ENCODE peak calls at places on chromosome 18, in eight cellular contexts. One of them, this sample, is unnamed.

GRCh38 chr18:3466872-3467271 is 16.9 kb downstream of the TGIF1 start:
- DNase-seq in astrocyte of the spinal cord: no peak
- DNase-seq in kidney glomerular epithelial cell: no peak
- DNase-seq in neuronal stem cell: no peak
- DNase-seq in heart right ventricle: no peak
- DNase-seq in neural crest cell: no peak
- DNase-seq in fibroblast of the conjunctiva: no peak
- DNase-seq in NCI-H1105: no peak
- DNase-seq in this sample: no peak

GRCh38 chr18:11004294-11004693 is 145.1 kb downstream of the PIEZO2 start:
- DNase-seq in fibroblast of the conjunctiva: no peak
- DNase-seq in NCI-H1105: no peak
- DNase-seq in neural crest cell: no peak
- DNase-seq in neuronal stem cell: no peak
- DNase-seq in kidney glomerular epithelial cell: peak
- DNase-seq in astrocyte of the spinal cord: peak
- DNase-seq in heart right ventricle: no peak
- DNase-seq in this sample: no peak

GRCh38 chr18:8615397-8616025 is 6.3 kb downstream of the RAB12 start:
- DNase-seq in neuronal stem cell: no peak
- DNase-seq in neural crest cell: no peak
- DNase-seq in NCI-H1105: no peak
- DNase-seq in kidney glomerular epithelial cell: peak
- DNase-seq in astrocyte of the spinal cord: peak
- DNase-seq in heart right ventricle: peak
- DNase-seq in fibroblast of the conjunctiva: peak
- DNase-seq in this sample: no peak

GRCh38 chr18:10973579-10974260 is 175.6 kb downstream of the PIEZO2 start:
- DNase-seq in neuronal stem cell: no peak
- DNase-seq in neural crest cell: no peak
- DNase-seq in kidney glomerular epithelial cell: no peak
- DNase-seq in heart right ventricle: no peak
- DNase-seq in NCI-H1105: no peak
- DNase-seq in fibroblast of the conjunctiva: no peak
- DNase-seq in astrocyte of the spinal cord: no peak
- DNase-seq in this sample: no peak

GRCh38 chr18:47413327-47413726 is 161.9 kb upstream of the SKOR2 start:
- DNase-seq in neuronal stem cell: no peak
- DNase-seq in fibroblast of the conjunctiva: no peak
- DNase-seq in heart right ventricle: no peak
- DNase-seq in NCI-H1105: no peak
- DNase-seq in neural crest cell: no peak
- DNase-seq in astrocyte of the spinal cord: peak
- DNase-seq in kidney glomerular epithelial cell: no peak
- DNase-seq in this sample: peak

GRCh38 chr18:79944746-79945117 is 6.7 kb downstream of the SLC66A2 start:
- DNase-seq in astrocyte of the spinal cord: no peak
- DNase-seq in kidney glomerular epithelial cell: no peak
- DNase-seq in neuronal stem cell: no peak
- DNase-seq in fibroblast of the conjunctiva: no peak
- DNase-seq in neural crest cell: no peak
- DNase-seq in NCI-H1105: no peak
- DNase-seq in heart right ventricle: no peak
- DNase-seq in this sample: no peak

GRCh38 chr18:45253973-45254372 is 361.3 kb upstream of the SLC14A2 start:
- DNase-seq in neuronal stem cell: no peak
- DNase-seq in NCI-H1105: no peak
- DNase-seq in kidney glomerular epithelial cell: no peak
- DNase-seq in neural crest cell: no peak
- DNase-seq in heart right ventricle: no peak
- DNase-seq in fibroblast of the conjunctiva: no peak
- DNase-seq in astrocyte of the spinal cord: no peak
- DNase-seq in this sample: no peak

GRCh38 chr18:36697905-36698304 is 130.9 kb downstream of the TPGS2 start:
- DNase-seq in NCI-H1105: no peak
- DNase-seq in heart right ventricle: no peak
- DNase-seq in astrocyte of the spinal cord: peak
- DNase-seq in neuronal stem cell: no peak
- DNase-seq in neural crest cell: no peak
- DNase-seq in kidney glomerular epithelial cell: peak
- DNase-seq in fibroblast of the conjunctiva: peak
- DNase-seq in this sample: no peak

GRCh38 chr18:41206341-41206740 is 748.7 kb upstream of the PIK3C3 start:
- DNase-seq in NCI-H1105: peak
- DNase-seq in astrocyte of the spinal cord: no peak
- DNase-seq in heart right ventricle: no peak
- DNase-seq in kidney glomerular epithelial cell: no peak
- DNase-seq in fibroblast of the conjunctiva: no peak
- DNase-seq in neural crest cell: no peak
- DNase-seq in neuronal stem cell: no peak
- DNase-seq in this sample: no peak

GRCh38 chr18:23107718-23108117 is 27.6 kb upstream of the CABLES1 start:
- DNase-seq in neuronal stem cell: no peak
- DNase-seq in kidney glomerular epithelial cell: no peak
- DNase-seq in fibroblast of the conjunctiva: no peak
- DNase-seq in astrocyte of the spinal cord: peak
- DNase-seq in neural crest cell: no peak
- DNase-seq in NCI-H1105: no peak
- DNase-seq in heart right ventricle: no peak
- DNase-seq in this sample: no peak

GRCh38 chr18:79353238-79353637 is 42.5 kb upstream of the NFATC1 start:
- DNase-seq in neural crest cell: peak
- DNase-seq in fibroblast of the conjunctiva: no peak
- DNase-seq in astrocyte of the spinal cord: no peak
- DNase-seq in NCI-H1105: no peak
- DNase-seq in neuronal stem cell: no peak
- DNase-seq in heart right ventricle: no peak
- DNase-seq in kidney glomerular epithelial cell: no peak
- DNase-seq in this sample: no peak

GRCh38 chr18:14974576-14974975 is 226.6 kb downstream of the ANKRD30B start:
- DNase-seq in fibroblast of the conjunctiva: no peak
- DNase-seq in astrocyte of the spinal cord: no peak
- DNase-seq in neural crest cell: no peak
- DNase-seq in neuronal stem cell: no peak
- DNase-seq in NCI-H1105: no peak
- DNase-seq in heart right ventricle: no peak
- DNase-seq in kidney glomerular epithelial cell: no peak
- DNase-seq in this sample: no peak

GRCh38 chr18:58828399-58829121 is 36.1 kb upstream of the ZNF532 start:
- DNase-seq in neuronal stem cell: no peak
- DNase-seq in neural crest cell: no peak
- DNase-seq in NCI-H1105: no peak
- DNase-seq in kidney glomerular epithelial cell: no peak
- DNase-seq in heart right ventricle: no peak
- DNase-seq in astrocyte of the spinal cord: no peak
- DNase-seq in fibroblast of the conjunctiva: no peak
- DNase-seq in this sample: no peak

GRCh38 chr18:49652841-49653240 is 91.0 kb downstream of the LIPG start:
- DNase-seq in astrocyte of the spinal cord: no peak
- DNase-seq in kidney glomerular epithelial cell: no peak
- DNase-seq in neural crest cell: no peak
- DNase-seq in fibroblast of the conjunctiva: no peak
- DNase-seq in NCI-H1105: no peak
- DNase-seq in neuronal stem cell: no peak
- DNase-seq in heart right ventricle: no peak
- DNase-seq in this sample: no peak

GRCh38 chr18:58298251-58299134 is 254.5 kb downstream of the NEDD4L start:
- DNase-seq in neuronal stem cell: no peak
- DNase-seq in astrocyte of the spinal cord: no peak
- DNase-seq in fibroblast of the conjunctiva: no peak
- DNase-seq in NCI-H1105: no peak
- DNase-seq in neural crest cell: no peak
- DNase-seq in heart right ventricle: no peak
- DNase-seq in kidney glomerular epithelial cell: no peak
- DNase-seq in this sample: no peak

GRCh38 chr18:79947881-79948610 is 3.4 kb downstream of the SLC66A2 start:
- DNase-seq in kidney glomerular epithelial cell: no peak
- DNase-seq in neural crest cell: no peak
- DNase-seq in neuronal stem cell: no peak
- DNase-seq in astrocyte of the spinal cord: no peak
- DNase-seq in fibroblast of the conjunctiva: no peak
- DNase-seq in heart right ventricle: no peak
- DNase-seq in NCI-H1105: no peak
- DNase-seq in this sample: no peak

GRCh38 chr18:2847341-2848144 is 737 bp downstream of the EMILIN2 start:
- DNase-seq in astrocyte of the spinal cord: peak
- DNase-seq in neural crest cell: peak
- DNase-seq in kidney glomerular epithelial cell: no peak
- DNase-seq in fibroblast of the conjunctiva: peak
- DNase-seq in heart right ventricle: no peak
- DNase-seq in NCI-H1105: no peak
- DNase-seq in neuronal stem cell: peak
- DNase-seq in this sample: no peak

This sample was measured in pancreas.